ENCODE peak calls at places on chromosomes 2 and 18, in nine cellular contexts. K, P, R, J, H, W, N, M and O are unnamed samples. For H3K9me3, the result is how much of the 10 kb centered on the place peaks cover.

GRCh38 chr2:207115715-207116364 is 49.9 kb downstream of the KLF7 start:
- DNase-seq in K (no peak), P (no peak), R (peak), J (no peak), H (no peak), W (no peak), N (no peak), M (peak), O (no peak)

GRCh38 chr2:86416126-86416525 is 25.0 kb upstream of the KDM3A start:
- DNase-seq in K (no peak), P (no peak), R (no peak), J (no peak), H (no peak), W (no peak), N (no peak), M (no peak), O (no peak)

GRCh38 chr2:43133708-43134570 is 92.5 kb downstream of the ZFP36L2 start:
- DNase-seq in K (no peak), P (peak), R (no peak), J (peak), H (no peak), W (no peak), N (no peak), M (no peak), O (peak)

GRCh38 chr2:227822416-227823003 is 8.9 kb downstream of the CCL20 start:
- DNase-seq in K (no peak), P (no peak), R (no peak), J (no peak), H (no peak), W (no peak), N (no peak), M (no peak), O (no peak)

GRCh38 chr18:36406805-36407204 is 109.3 kb downstream of the FHOD3 start:
- DNase-seq in K (no peak), P (no peak), R (no peak), J (no peak), H (no peak), W (no peak), N (no peak), M (no peak), O (no peak)

GRCh38 chr2:158243392-158243791 is 141.7 kb downstream of the UPP2 start:
- DNase-seq in K (no peak), P (no peak), R (no peak), J (no peak), H (no peak), W (no peak), N (no peak), M (no peak), O (no peak)

GRCh38 chr2:235278771-235279355 is 215.0 kb upstream of the AGAP1 start:
- DNase-seq in K (no peak), P (no peak), R (no peak), J (no peak), H (no peak), W (no peak), N (no peak), M (no peak), O (no peak)

GRCh38 chr2:9993490-9994165 is 42.1 kb downstream of the GRHL1 start:
- DNase-seq in K (no peak), P (no peak), R (no peak), J (no peak), H (no peak), W (no peak), N (no peak), M (no peak), O (no peak)

GRCh38 chr2:47127862-47128543 is 27.1 kb downstream of the STPG4 start:
- DNase-seq in K (no peak), P (no peak), R (no peak), J (no peak), H (no peak), W (no peak), N (no peak), M (no peak), O (no peak)

GRCh38 chr18:75142677-75143076 is 66.3 kb downstream of the PTGR3 start:
- DNase-seq in K (no peak), P (no peak), R (no peak), J (peak), H (no peak), W (no peak), N (no peak), M (no peak), O (no peak)

GRCh38 chr2:215756351-215756731 is 257.0 kb downstream of the MREG start:
- DNase-seq in K (no peak), P (no peak), R (no peak), J (no peak), H (no peak), W (no peak), N (no peak), M (no peak), O (no peak)

GRCh38 chr2:192687000-192687399 is 492.3 kb upstream of the TMEFF2 start:
- DNase-seq in K (no peak), P (no peak), R (no peak), J (no peak), H (no peak), W (no peak), N (no peak), M (no peak), O (no peak)

GRCh38 chr2:169476459-169476858 is 2.8 kb upstream of the BBS5 start:
- DNase-seq in K (no peak), P (no peak), R (no peak), J (no peak), H (no peak), W (no peak), N (no peak), M (no peak), O (no peak)

GRCh38 chr18:27240383-27240782 is 55.3 kb upstream of the CHST9 start:
- DNase-seq in K (no peak), P (no peak), R (no peak), J (no peak), H (no peak), W (no peak), N (no peak), M (no peak), O (no peak)

GRCh38 chr2:127694986-127695385 is 6.3 kb upstream of the SFT2D3 start:
- DNase-seq in K (no peak), P (no peak), R (no peak), J (peak), H (no peak), W (no peak), N (no peak), M (peak), O (no peak)

GRCh38 chr2:8437228-8437948 is 244.5 kb upstream of the ID2 start:
- DNase-seq in K (no peak), P (no peak), R (no peak), J (no peak), H (no peak), W (no peak), N (no peak), M (no peak), O (no peak)

GRCh38 chr18:36942264-36942663 is 113.3 kb downstream of the KIAA1328 start:
- DNase-seq in K (peak), P (no peak), R (no peak), J (no peak), H (peak), W (no peak), N (no peak), M (no peak), O (no peak)

GRCh38 chr2:133080822-133081221 is 410.8 kb upstream of the LYPD1 start:
- DNase-seq in K (no peak), P (no peak), R (no peak), J (no peak), H (no peak), W (no peak), N (no peak), M (no peak), O (no peak)

GRCh38 chr2:107242811-107243210 is 356.8 kb upstream of the ST6GAL2 start:
- DNase-seq in K (no peak), P (no peak), R (no peak), J (no peak), H (no peak), W (no peak), N (no peak), M (no peak), O (no peak)

GRCh38 chr2:224569654-224570053 is 15.5 kb downstream of the CUL3 start:
- DNase-seq in K (no peak), P (no peak), R (no peak), J (no peak), H (no peak), W (no peak), N (no peak), M (no peak), O (no peak)

GRCh38 chr2:68921646-68922045 is 31.0 kb downstream of the GKN2 start:
- DNase-seq in K (no peak), P (no peak), R (no peak), J (no peak), H (no peak), W (no peak), N (no peak), M (no peak), O (no peak)

GRCh38 chr2:219446689-219447088 is 12.0 kb downstream of the SPEG start:
- DNase-seq in K (no peak), P (no peak), R (no peak), J (no peak), H (no peak), W (no peak), N (no peak), M (no peak), O (no peak)

GRCh38 chr2:219445220-219445631 is 10.6 kb downstream of the SPEG start:
- DNase-seq in K (no peak), P (no peak), R (no peak), J (peak), H (no peak), W (no peak), N (no peak), M (no peak), O (no peak)

GRCh38 chr2:219447242-219448098 is 12.8 kb downstream of the SPEG start:
- DNase-seq in K (no peak), P (no peak), R (no peak), J (peak), H (no peak), W (no peak), N (no peak), M (peak), O (peak)

GRCh38 chr2:219444566-219445091 is 10.0 kb downstream of the SPEG start:
- DNase-seq in K (no peak), P (no peak), R (no peak), J (peak), H (no peak), W (no peak), N (no peak), M (no peak), O (peak)

GRCh38 chr2:219446101-219446504 is 11.5 kb downstream of the SPEG start:
- DNase-seq in K (no peak), P (no peak), R (no peak), J (peak), H (no peak), W (peak), N (no peak), M (peak), O (peak)
- H3K4me3 ChIP-seq in K (no peak), P (no peak), R (no peak), J (peak), H (no peak), W (peak), N (no peak), M (no peak), O (no peak)

GRCh38 chr2:172574965-172575364 is 19.1 kb downstream of the PDK1 start:
- DNase-seq in K (no peak), P (no peak), R (no peak), J (no peak), H (no peak), W (no peak), N (no peak), M (no peak), O (no peak)

GRCh38 chr2:172571245-172571644 is 15.4 kb downstream of the PDK1 start:
- DNase-seq in K (no peak), P (no peak), R (no peak), J (no peak), H (no peak), W (no peak), N (no peak), M (no peak), O (no peak)

GRCh38 chr2:172578054-172578453 is 22.2 kb downstream of the PDK1 start:
- DNase-seq in K (no peak), P (no peak), R (no peak), J (no peak), H (no peak), W (no peak), N (no peak), M (no peak), O (no peak)

GRCh38 chr2:172572981-172573380 is 17.1 kb downstream of the PDK1 start:
- DNase-seq in K (no peak), P (no peak), R (no peak), J (no peak), H (no peak), W (no peak), N (no peak), M (no peak), O (no peak)
- H3K9me3 ChIP-seq in K (under half), P (under half), R (under half), J (under half), H (under half), W (under half), N (under half), M (under half), O (under half)

GRCh38 chr2:102103992-102104871 is 38.3 kb upstream of the IL1R1 start:
- DNase-seq in K (no peak), P (peak), R (peak), J (peak), H (no peak), W (peak), N (no peak), M (peak), O (no peak)
- H3K4me3 ChIP-seq in K (peak), P (peak), R (peak), J (peak), H (peak), W (peak), N (no peak), M (peak), O (peak)

GRCh38 chr18:73101977-73102376 is 234.2 kb upstream of the NETO1 start:
- DNase-seq in K (no peak), P (no peak), R (no peak), J (no peak), H (no peak), W (no peak), N (no peak), M (no peak), O (no peak)
- H3K9me3 ChIP-seq in K (under half), P (under half), R (under half), J (under half), H (under half), W (under half), N (under half), M (under half), O (under half)

GRCh38 chr2:201883559-201883958 is 77.2 kb downstream of the CDK15 start:
- DNase-seq in K (no peak), P (no peak), R (peak), J (peak), H (no peak), W (no peak), N (no peak), M (peak), O (no peak)

GRCh38 chr2:201881382-201881720 is 75.0 kb downstream of the CDK15 start:
- DNase-seq in K (peak), P (no peak), R (no peak), J (no peak), H (no peak), W (no peak), N (no peak), M (no peak), O (no peak)

GRCh38 chr2:201883970-201884369 is 77.6 kb downstream of the CDK15 start:
- DNase-seq in K (no peak), P (no peak), R (no peak), J (no peak), H (no peak), W (no peak), N (no peak), M (no peak), O (no peak)

GRCh38 chr2:201881731-201882130 is 75.4 kb downstream of the CDK15 start:
- DNase-seq in K (no peak), P (no peak), R (no peak), J (no peak), H (no peak), W (no peak), N (no peak), M (no peak), O (no peak)

DNA sequence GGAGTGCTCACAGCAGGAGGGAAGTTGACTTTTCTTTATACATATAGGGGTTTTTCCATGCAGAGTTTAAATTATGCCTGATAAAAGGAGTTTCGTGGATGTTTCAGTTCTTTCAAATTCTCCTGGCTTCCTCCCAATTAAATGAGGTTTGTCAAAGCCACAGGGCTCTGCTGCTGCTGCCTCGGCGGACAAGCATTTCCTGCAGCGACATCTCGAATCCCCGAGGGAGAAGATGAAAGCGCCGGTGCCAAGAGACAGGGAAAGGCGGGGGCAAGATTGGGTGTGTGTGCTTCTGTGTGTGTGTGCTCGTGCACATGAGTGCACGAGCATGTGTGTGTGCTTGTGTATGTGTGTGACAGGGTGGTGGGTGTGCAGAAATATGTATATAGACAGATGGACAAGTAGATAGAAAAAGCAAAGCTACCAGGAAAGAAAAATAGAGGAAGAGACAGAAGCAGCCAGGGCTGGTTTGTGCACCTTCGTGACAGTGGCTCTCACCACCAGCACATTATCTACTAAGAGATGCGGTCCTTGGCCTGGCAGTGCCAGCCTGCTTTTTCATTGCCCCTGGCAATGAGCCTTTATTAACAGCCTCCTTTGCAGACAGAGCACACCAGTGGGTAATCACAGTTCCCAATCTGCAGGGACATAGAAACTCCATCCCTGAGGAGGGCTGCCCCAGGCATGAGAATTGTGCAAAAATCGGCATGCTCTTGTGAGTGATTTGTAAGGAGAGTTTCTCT is 76.2 kb downstream of the CDK15 start:
- DNase-seq in K (peak), P (no peak), R (no peak), J (no peak), H (no peak), W (no peak), N (no peak), M (no peak), O (no peak)
- H3K4me3 ChIP-seq in K (peak), P (no peak), R (peak), J (no peak), H (no peak), W (peak), N (no peak), M (no peak), O (no peak)

DNA sequence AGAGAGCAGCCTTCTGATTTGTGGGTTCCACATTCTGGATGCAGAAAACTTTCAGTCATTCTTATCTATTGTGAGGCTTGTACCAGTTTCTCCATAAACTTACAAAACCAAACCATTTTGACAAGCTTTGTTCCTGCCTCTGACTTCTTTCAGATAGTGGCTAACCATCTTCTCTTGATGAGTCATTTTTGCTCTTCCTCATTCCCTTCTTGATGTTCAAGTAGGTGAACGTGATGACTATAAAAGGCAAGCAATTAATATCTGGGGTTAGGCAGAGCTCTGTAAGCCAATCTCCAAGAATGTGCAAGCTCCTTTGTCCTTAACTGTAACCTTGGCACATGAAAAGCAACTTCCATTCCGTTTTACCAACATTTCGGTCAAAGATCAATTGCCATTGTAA is 2083.1 kb upstream of the PIK3C3 start:
- DNase-seq in K (no peak), P (no peak), R (no peak), J (no peak), H (no peak), W (no peak), N (no peak), M (no peak), O (no peak)
- H3K9me3 ChIP-seq in K (under half), P (under half), R (under half), J (under half), H (under half), W (under half), N (under half), M (under half), O (under half)

GRCh38 chr18:24270937-24271380 is 126.7 kb downstream of the OSBPL1A start:
- DNase-seq in K (no peak), P (no peak), R (no peak), J (no peak), H (no peak), W (no peak), N (no peak), M (no peak), O (no peak)
- H3K4me3 ChIP-seq in K (peak), P (peak), R (peak), J (peak), H (peak), W (peak), N (peak), M (peak), O (peak)

DNA sequence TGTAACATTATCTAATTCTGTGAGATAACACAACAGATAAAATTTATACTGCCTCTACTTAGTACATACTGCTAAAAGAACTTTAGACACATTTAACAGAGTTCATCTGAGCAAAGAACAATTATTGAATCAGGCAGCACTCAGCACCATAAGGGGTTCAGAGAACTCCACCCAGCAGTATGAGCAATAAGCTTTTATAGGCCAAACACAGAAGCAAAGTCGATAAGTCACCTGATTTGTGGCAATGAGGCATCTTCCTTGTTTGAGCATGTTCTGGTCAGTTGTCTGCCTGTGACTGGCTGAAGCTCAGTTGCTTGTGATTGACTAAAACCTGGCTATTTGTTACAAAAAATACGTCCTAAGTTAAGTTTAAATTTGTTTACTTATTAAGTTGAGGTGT is 746.1 kb upstream of the DDX18 start:
- DNase-seq in K (no peak), P (no peak), R (no peak), J (no peak), H (no peak), W (no peak), N (no peak), M (no peak), O (no peak)
- H3K9me3 ChIP-seq in K (under half), P (under half), R (under half), J (under half), H (under half), W (under half), N (under half), M (under half), O (under half)

DNA sequence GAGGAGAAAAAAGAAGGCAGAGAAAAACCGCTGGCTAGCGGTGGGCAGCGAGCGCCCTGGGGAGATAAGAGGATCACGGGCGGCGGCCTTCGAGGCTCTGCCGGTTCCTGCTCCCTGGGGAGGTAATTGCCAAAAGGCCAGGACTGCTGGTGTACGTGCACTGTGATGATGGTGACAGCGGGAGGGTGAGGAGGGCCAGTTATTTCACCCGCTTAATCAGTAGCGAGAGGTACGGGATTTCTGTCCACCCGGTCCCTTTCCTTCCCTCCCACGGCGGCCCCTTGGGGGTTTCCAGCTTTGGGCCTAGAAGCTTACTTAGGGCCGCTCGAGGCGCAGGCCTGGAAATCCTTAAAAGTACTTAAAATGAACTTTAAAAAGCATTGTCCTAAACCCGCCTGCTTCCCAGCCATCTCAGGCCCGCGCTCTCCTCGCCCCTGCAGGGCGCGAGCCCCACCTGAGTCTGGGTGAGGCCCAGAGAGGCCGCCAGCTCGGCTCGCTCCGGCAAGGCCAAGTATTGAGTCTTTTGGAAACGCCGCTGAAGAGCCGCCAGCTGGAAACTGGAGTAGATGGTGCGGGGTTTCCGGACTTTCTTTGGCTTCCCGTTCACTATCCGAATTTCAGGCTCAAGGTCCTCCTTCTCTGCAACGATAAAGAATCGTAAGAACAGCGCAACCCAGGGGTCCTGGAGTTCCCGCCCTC is 1.5 kb downstream of the DLX2 start:
- DNase-seq in K (no peak), P (peak), R (no peak), J (no peak), H (no peak), W (no peak), N (peak), M (no peak), O (no peak)
- H3K4me3 ChIP-seq in K (peak), P (no peak), R (peak), J (no peak), H (no peak), W (peak), N (no peak), M (no peak), O (peak)